ENCODE peak calls at places on chromosomes 16 and 17, in four cellular contexts. T is stomach, V is ACHN, F is astrocyte of the spinal cord. S is an unnamed sample.

GRCh38 chr16:65733706-65734105 is 611.8 kb upstream of the CDH11 start:
- DNase-seq in T (no peak), V (no peak), F (no peak), S (no peak)

GRCh38 chr16:73058616-73059409 is 10.9 kb upstream of the ZFHX3 start:
- DNase-seq in T (peak; percentile 43), V (peak; percentile 41), F (no peak), S (peak; percentile 61)

GRCh38 chr16:23668225-23668624 is 10.5 kb upstream of the PLK1 start:
- DNase-seq in T (no peak), V (no peak), F (no peak), S (no peak)

GRCh38 chr16:11056989-11057645 is 112.8 kb downstream of the CLEC16A start:
- DNase-seq in T (no peak), V (no peak), F (no peak), S (no peak)

GRCh38 chr16:1167276-1168107 is 14.6 kb downstream of the CACNA1H start:
- DNase-seq in T (no peak), V (no peak), F (no peak), S (no peak)

GRCh38 chr17:50264263-50265113 is 9.8 kb upstream of the TMEM92 start:
- DNase-seq in T (no peak), V (no peak), F (peak; percentile 65), S (no peak)

GRCh38 chr16:50338371-50339231 is 30.2 kb downstream of the BRD7 start:
- DNase-seq in T (no peak), V (no peak), F (no peak), S (no peak)

GRCh38 chr16:11759997-11760396 is 17.3 kb upstream of the TXNDC11 start:
- DNase-seq in T (no peak), V (no peak), F (no peak), S (no peak)

GRCh38 chr16:28897826-28898225 is 19.5 kb downstream of the ATP2A1 start:
- DNase-seq in T (no peak), V (no peak), F (no peak), S (no peak)

GRCh38 chr17:61570118-61570517 is 20.9 kb downstream of the NACA2 start:
- DNase-seq in T (no peak), V (peak; percentile 12), F (peak; percentile 27), S (peak; percentile 24)

GRCh38 chr16:13909872-13910303 is 10.1 kb upstream of the ERCC4 start:
- DNase-seq in T (peak; percentile 87), V (peak; percentile 19), F (peak; percentile 77), S (no peak)

GRCh38 chr16:55056585-55057520 is 126.2 kb downstream of the IRX5 start:
- DNase-seq in T (no peak), V (no peak), F (no peak), S (no peak)

GRCh38 chr16:67910162-67910561 is 17.1 kb downstream of the PSKH1 start:
- DNase-seq in T (no peak), V (no peak), F (peak; percentile 73), S (peak; percentile 55)

GRCh38 chr17:43791589-43791988 is 11.4 kb downstream of the CFAP97D1 start:
- DNase-seq in T (no peak), V (peak; percentile 51), F (peak; percentile 45), S (peak; percentile 44)

GRCh38 chr17:19573075-19573474 is 39.4 kb downstream of the SLC47A1 start:
- DNase-seq in T (no peak), V (no peak), F (peak; percentile 12), S (no peak)

GRCh38 chr16:89055313-89055712 is 38.3 kb upstream of the ACSF3 start:
- DNase-seq in T (no peak), V (no peak), F (no peak), S (no peak)

GRCh38 chr17:48100591-48101011 is 677 bp downstream of the CBX1 start:
- DNase-seq in T (peak; percentile 46), V (peak; percentile 62), F (peak; percentile 66), S (peak; percentile 54)

GRCh38 chr16:35598696-35599332 is 2139.4 kb downstream of the TP53TG3F start:
- DNase-seq in T (no peak), V (peak; percentile 90), F (no peak), S (no peak)

GRCh38 chr17:70336411-70336810 is 167.1 kb downstream of the KCNJ2 start:
- DNase-seq in T (no peak), V (no peak), F (no peak), S (no peak)

GRCh38 chr16:10922328-10923145 is 19.7 kb downstream of the DEXI start:
- DNase-seq in T (no peak), V (no peak), F (no peak), S (no peak)

GRCh38 chr16:263182-263774 is 12.5 kb downstream of the RGS11 start:
- DNase-seq in T (no peak), V (no peak), F (no peak), S (no peak)

GRCh38 chr16:67144943-67145342 is 5.9 kb downstream of the B3GNT9 start:
- DNase-seq in T (no peak), V (no peak), F (no peak), S (no peak)

GRCh38 chr17:80561541-80562114 is 17.0 kb downstream of the RPTOR start:
- DNase-seq in T (no peak), V (peak; percentile 32), F (no peak), S (no peak)

S was measured in dermis blood vessel endothelial cell.